ENCODE peak calls at places on chromosomes 12 and 14, in ten cellular contexts. One of them, this sample, is unnamed.

GRCh38 chr14:21990116-21990515 is 316.5 kb upstream of the OR4E1 start:
- DNase-seq in left colon: no peak
- DNase-seq in GDM1: no peak
- DNase-seq in Peyer's patch: no peak
- DNase-seq in stomach: no peak
- DNase-seq in NT2/D1: no peak
- DNase-seq in astrocyte of the cerebellum: no peak
- DNase-seq in D721Med: no peak
- DNase-seq in CD4-positive, alpha-beta memory T cell: no peak
- DNase-seq in sciatic nerve: no peak
- DNase-seq in this sample: peak

GRCh38 chr12:131711551-131712205 is 788 bp downstream of the SFSWAP start:
- DNase-seq in CD4-positive, alpha-beta memory T cell: no peak
- DNase-seq in left colon: no peak
- DNase-seq in D721Med: no peak
- DNase-seq in GDM1: no peak
- DNase-seq in astrocyte of the cerebellum: no peak
- DNase-seq in sciatic nerve: no peak
- DNase-seq in NT2/D1: no peak
- DNase-seq in stomach: no peak
- DNase-seq in Peyer's patch: peak
- DNase-seq in this sample: peak

GRCh38 chr12:130664772-130665171 is 51.3 kb downstream of the RIMBP2 start:
- DNase-seq in CD4-positive, alpha-beta memory T cell: no peak
- DNase-seq in NT2/D1: no peak
- DNase-seq in left colon: no peak
- DNase-seq in stomach: no peak
- DNase-seq in sciatic nerve: no peak
- DNase-seq in D721Med: no peak
- DNase-seq in astrocyte of the cerebellum: no peak
- DNase-seq in Peyer's patch: no peak
- DNase-seq in GDM1: no peak
- DNase-seq in this sample: no peak

GRCh38 chr12:94710933-94711332 is 60.6 kb upstream of the TMCC3 start:
- DNase-seq in left colon: no peak
- DNase-seq in NT2/D1: peak
- DNase-seq in stomach: no peak
- DNase-seq in CD4-positive, alpha-beta memory T cell: no peak
- DNase-seq in D721Med: no peak
- DNase-seq in sciatic nerve: no peak
- DNase-seq in Peyer's patch: peak
- DNase-seq in astrocyte of the cerebellum: no peak
- DNase-seq in GDM1: no peak
- DNase-seq in this sample: peak

GRCh38 chr12:71237128-71237527 is 79.3 kb upstream of the TSPAN8 start:
- DNase-seq in GDM1: no peak
- DNase-seq in D721Med: no peak
- DNase-seq in left colon: no peak
- DNase-seq in astrocyte of the cerebellum: no peak
- DNase-seq in Peyer's patch: no peak
- DNase-seq in CD4-positive, alpha-beta memory T cell: no peak
- DNase-seq in stomach: no peak
- DNase-seq in NT2/D1: no peak
- DNase-seq in sciatic nerve: no peak
- DNase-seq in this sample: no peak

GRCh38 chr14:25239170-25239569 is 189.2 kb upstream of the STXBP6 start:
- DNase-seq in Peyer's patch: no peak
- DNase-seq in D721Med: no peak
- DNase-seq in GDM1: no peak
- DNase-seq in left colon: no peak
- DNase-seq in NT2/D1: no peak
- DNase-seq in astrocyte of the cerebellum: no peak
- DNase-seq in sciatic nerve: no peak
- DNase-seq in stomach: no peak
- DNase-seq in CD4-positive, alpha-beta memory T cell: no peak
- DNase-seq in this sample: no peak

GRCh38 chr14:54662491-54663116 is 95.7 kb downstream of the SAMD4A start:
- DNase-seq in Peyer's patch: no peak
- DNase-seq in left colon: no peak
- DNase-seq in CD4-positive, alpha-beta memory T cell: no peak
- DNase-seq in stomach: no peak
- DNase-seq in NT2/D1: no peak
- DNase-seq in sciatic nerve: no peak
- DNase-seq in D721Med: no peak
- DNase-seq in GDM1: no peak
- DNase-seq in astrocyte of the cerebellum: no peak
- DNase-seq in this sample: no peak

GRCh38 chr12:51890135-51890464 is 2.2 kb downstream of the ANKRD33 start:
- DNase-seq in D721Med: no peak
- DNase-seq in left colon: no peak
- DNase-seq in sciatic nerve: peak
- DNase-seq in CD4-positive, alpha-beta memory T cell: no peak
- DNase-seq in stomach: no peak
- DNase-seq in Peyer's patch: peak
- DNase-seq in astrocyte of the cerebellum: no peak
- DNase-seq in GDM1: no peak
- DNase-seq in NT2/D1: no peak
- DNase-seq in this sample: no peak

GRCh38 chr12:131471271-131471905 is 239.5 kb upstream of the SFSWAP start:
- DNase-seq in CD4-positive, alpha-beta memory T cell: no peak
- DNase-seq in astrocyte of the cerebellum: no peak
- DNase-seq in D721Med: no peak
- DNase-seq in Peyer's patch: no peak
- DNase-seq in NT2/D1: no peak
- DNase-seq in stomach: peak
- DNase-seq in sciatic nerve: no peak
- DNase-seq in GDM1: no peak
- DNase-seq in left colon: no peak
- DNase-seq in this sample: no peak

GRCh38 chr12:118853634-118854033 is 127.7 kb upstream of the SRRM4 start:
- DNase-seq in Peyer's patch: no peak
- DNase-seq in NT2/D1: no peak
- DNase-seq in CD4-positive, alpha-beta memory T cell: no peak
- DNase-seq in D721Med: no peak
- DNase-seq in GDM1: no peak
- DNase-seq in stomach: no peak
- DNase-seq in left colon: no peak
- DNase-seq in sciatic nerve: no peak
- DNase-seq in astrocyte of the cerebellum: no peak
- DNase-seq in this sample: no peak

GRCh38 chr12:108063192-108063591 is 65.9 kb upstream of the WSCD2 start:
- DNase-seq in left colon: no peak
- DNase-seq in CD4-positive, alpha-beta memory T cell: no peak
- DNase-seq in NT2/D1: peak
- DNase-seq in stomach: no peak
- DNase-seq in astrocyte of the cerebellum: no peak
- DNase-seq in Peyer's patch: no peak
- DNase-seq in GDM1: no peak
- DNase-seq in sciatic nerve: no peak
- DNase-seq in D721Med: no peak
- DNase-seq in this sample: peak

GRCh38 chr12:132169376-132169775 is 25.1 kb downstream of the NOC4L start:
- DNase-seq in GDM1: no peak
- DNase-seq in stomach: no peak
- DNase-seq in D721Med: no peak
- DNase-seq in astrocyte of the cerebellum: no peak
- DNase-seq in Peyer's patch: no peak
- DNase-seq in left colon: no peak
- DNase-seq in CD4-positive, alpha-beta memory T cell: no peak
- DNase-seq in NT2/D1: no peak
- DNase-seq in sciatic nerve: no peak
- DNase-seq in this sample: no peak

GRCh38 chr12:87690236-87690810 is 338.9 kb downstream of the C12orf50 start:
- DNase-seq in sciatic nerve: no peak
- DNase-seq in CD4-positive, alpha-beta memory T cell: no peak
- DNase-seq in astrocyte of the cerebellum: no peak
- DNase-seq in D721Med: no peak
- DNase-seq in NT2/D1: no peak
- DNase-seq in GDM1: no peak
- DNase-seq in left colon: no peak
- DNase-seq in stomach: no peak
- DNase-seq in Peyer's patch: no peak
- DNase-seq in this sample: no peak

GRCh38 chr12:79634957-79635471 is 55.8 kb downstream of the PAWR start:
- DNase-seq in GDM1: no peak
- DNase-seq in sciatic nerve: no peak
- DNase-seq in D721Med: no peak
- DNase-seq in CD4-positive, alpha-beta memory T cell: no peak
- DNase-seq in left colon: no peak
- DNase-seq in Peyer's patch: no peak
- DNase-seq in astrocyte of the cerebellum: peak
- DNase-seq in NT2/D1: peak
- DNase-seq in stomach: no peak
- DNase-seq in this sample: no peak

GRCh38 chr12:22743700-22744099 is 118.7 kb downstream of the ETNK1 start:
- DNase-seq in Peyer's patch: no peak
- DNase-seq in sciatic nerve: no peak
- DNase-seq in astrocyte of the cerebellum: no peak
- DNase-seq in CD4-positive, alpha-beta memory T cell: no peak
- DNase-seq in left colon: no peak
- DNase-seq in NT2/D1: no peak
- DNase-seq in D721Med: no peak
- DNase-seq in GDM1: no peak
- DNase-seq in stomach: no peak
- DNase-seq in this sample: no peak

GRCh38 chr12:42716521-42716920 is 127.0 kb upstream of the PRICKLE1 start:
- DNase-seq in left colon: no peak
- DNase-seq in NT2/D1: no peak
- DNase-seq in astrocyte of the cerebellum: no peak
- DNase-seq in GDM1: no peak
- DNase-seq in Peyer's patch: no peak
- DNase-seq in stomach: no peak
- DNase-seq in D721Med: no peak
- DNase-seq in sciatic nerve: no peak
- DNase-seq in CD4-positive, alpha-beta memory T cell: no peak
- DNase-seq in this sample: no peak

GRCh38 chr14:69850086-69850735 is 29.0 kb upstream of the SMOC1 start:
- DNase-seq in left colon: no peak
- DNase-seq in CD4-positive, alpha-beta memory T cell: no peak
- DNase-seq in GDM1: no peak
- DNase-seq in astrocyte of the cerebellum: no peak
- DNase-seq in sciatic nerve: no peak
- DNase-seq in D721Med: no peak
- DNase-seq in stomach: no peak
- DNase-seq in Peyer's patch: no peak
- DNase-seq in NT2/D1: no peak
- DNase-seq in this sample: no peak

GRCh38 chr12:2958432-2959193 is 584 bp upstream of the TEAD4 start:
- DNase-seq in sciatic nerve: no peak
- DNase-seq in GDM1: no peak
- DNase-seq in D721Med: peak
- DNase-seq in Peyer's patch: no peak
- DNase-seq in NT2/D1: peak
- DNase-seq in CD4-positive, alpha-beta memory T cell: no peak
- DNase-seq in left colon: peak
- DNase-seq in astrocyte of the cerebellum: no peak
- DNase-seq in stomach: peak
- DNase-seq in this sample: peak

GRCh38 chr12:71686658-71687025 is 760 bp downstream of the TMEM19 start:
- DNase-seq in Peyer's patch: no peak
- DNase-seq in D721Med: no peak
- DNase-seq in stomach: no peak
- DNase-seq in left colon: no peak
- DNase-seq in CD4-positive, alpha-beta memory T cell: no peak
- DNase-seq in GDM1: no peak
- DNase-seq in NT2/D1: no peak
- DNase-seq in sciatic nerve: no peak
- DNase-seq in astrocyte of the cerebellum: no peak
- DNase-seq in this sample: no peak

GRCh38 chr12:32032205-32032810 is 73.1 kb downstream of the RESF1 start:
- DNase-seq in CD4-positive, alpha-beta memory T cell: no peak
- DNase-seq in left colon: no peak
- DNase-seq in GDM1: no peak
- DNase-seq in astrocyte of the cerebellum: no peak
- DNase-seq in stomach: no peak
- DNase-seq in NT2/D1: no peak
- DNase-seq in Peyer's patch: no peak
- DNase-seq in D721Med: no peak
- DNase-seq in sciatic nerve: no peak
- DNase-seq in this sample: no peak

This sample was measured in KBM-7.